ENCODE peak calls at places on chromosomes 13 and 19, in nine cellular contexts. J is left ventricle myocardium inferior, S is heart right ventricle, I is fibroblast of mammary gland, L is Calu3, Y is GM12865, W is WERI-Rb-1, N is Peyer's patch, Z is fibroblast of pulmonary artery. U is an unnamed sample.

GRCh38 chr19:17055636-17056035 is 19.6 kb downstream of the HAUS8 start:
- DNase-seq in J (no peak), S (no peak), I (no peak), L (no peak), Y (no peak), W (no peak), N (no peak), Z (no peak), U (no peak)

GRCh38 chr19:28549680-28550277 is 663.2 kb downstream of the UQCRFS1 start:
- DNase-seq in J (no peak), S (no peak), I (no peak), L (no peak), Y (no peak), W (no peak), N (no peak), Z (no peak), U (no peak)

GRCh38 chr19:45800009-45800553 is 7.4 kb upstream of the DMWD start:
- DNase-seq in J (no peak), S (no peak), I (peak; percentile 62), L (no peak), Y (no peak), W (no peak), N (no peak), Z (peak; percentile 59), U (no peak)

GRCh38 chr13:28204690-28205443 is 66.5 kb downstream of the PAN3 start:
- DNase-seq in J (no peak), S (no peak), I (no peak), L (no peak), Y (peak; percentile 45), W (no peak), N (no peak), Z (no peak), U (peak; percentile 33)

GRCh38 chr13:23966691-23967615 is 69.7 kb upstream of the C1QTNF9B start:
- DNase-seq in J (no peak), S (no peak), I (no peak), L (no peak), Y (peak; percentile 83), W (no peak), N (no peak), Z (peak; percentile 20), U (peak; percentile 48)

GRCh38 chr19:16160943-16161560 is 12.3 kb downstream of the CIB3 start:
- DNase-seq in J (no peak), S (no peak), I (peak; percentile 89), L (peak; percentile 38), Y (no peak), W (no peak), N (no peak), Z (peak; percentile 40), U (no peak)

GRCh38 chr19:749811-750210 is 1.1 kb upstream of the MISP start:
- DNase-seq in J (no peak), S (no peak), I (no peak), L (no peak), Y (no peak), W (no peak), N (no peak), Z (no peak), U (no peak)

GRCh38 chr13:24033527-24034302 is 126.8 kb upstream of the SPATA13 start:
- DNase-seq in J (no peak), S (no peak), I (peak; percentile 85), L (no peak), Y (no peak), W (no peak), N (no peak), Z (peak; percentile 96), U (no peak)

GRCh38 chr13:98451676-98452105 is 125.2 kb downstream of the STK24 start:
- DNase-seq in J (peak; percentile 38), S (peak; percentile 42), I (peak; percentile 39), L (no peak), Y (no peak), W (no peak), N (no peak), Z (peak; percentile 27), U (no peak)

GRCh38 chr19:6663236-6664187 is 6.4 kb downstream of the TNFSF14 start:
- DNase-seq in J (no peak), S (no peak), I (peak; percentile 26), L (no peak), Y (no peak), W (no peak), N (no peak), Z (no peak), U (no peak)

GRCh38 chr13:38686635-38687245 is at the start of gene FREM2:
- DNase-seq in J (no peak), S (no peak), I (no peak), L (peak; percentile 81), Y (no peak), W (peak; percentile 80), N (no peak), Z (peak; percentile 9), U (no peak)

GRCh38 chr19:13821292-13821691 is 26.0 kb downstream of the ZSWIM4 start:
- DNase-seq in J (no peak), S (no peak), I (no peak), L (no peak), Y (no peak), W (no peak), N (no peak), Z (no peak), U (no peak)

GRCh38 chr19:13814550-13814949 is 19.3 kb downstream of the ZSWIM4 start:
- DNase-seq in J (no peak), S (no peak), I (no peak), L (no peak), Y (no peak), W (no peak), N (no peak), Z (no peak), U (no peak)

GRCh38 chr19:13819242-13819641 is 24.0 kb downstream of the ZSWIM4 start:
- DNase-seq in J (no peak), S (no peak), I (no peak), L (no peak), Y (no peak), W (no peak), N (no peak), Z (no peak), U (no peak)

GRCh38 chr19:13817018-13817614 is 21.9 kb downstream of the ZSWIM4 start:
- DNase-seq in J (no peak), S (no peak), I (no peak), L (no peak), Y (no peak), W (no peak), N (no peak), Z (no peak), U (no peak)

GRCh38 chr19:13817615-13818371 is 22.6 kb downstream of the ZSWIM4 start:
- DNase-seq in J (no peak), S (no peak), I (no peak), L (no peak), Y (no peak), W (no peak), N (no peak), Z (no peak), U (no peak)
- TF ChIP-seq CTCF in J (no peak), S (no peak), I (no peak), L (no peak), Y (no peak), W (no peak), N (no peak), Z (no peak), U (no peak)

GRCh38 chr13:59663707-59664106 is 500.0 kb downstream of the DIAPH3 start:
- DNase-seq in J (no peak), S (no peak), I (no peak), L (no peak), Y (no peak), W (peak; percentile 8), N (no peak), Z (no peak), U (no peak)

GRCh38 chr13:59665736-59666135 is 498.0 kb downstream of the DIAPH3 start:
- DNase-seq in J (no peak), S (no peak), I (no peak), L (no peak), Y (no peak), W (no peak), N (no peak), Z (peak; percentile 42), U (no peak)

GRCh38 chr13:59666504-59666903 is 497.2 kb downstream of the DIAPH3 start:
- DNase-seq in J (no peak), S (no peak), I (peak; percentile 24), L (no peak), Y (no peak), W (no peak), N (no peak), Z (peak; percentile 51), U (peak; percentile 15)

GRCh38 chr13:59664586-59664985 is 499.1 kb downstream of the DIAPH3 start:
- DNase-seq in J (no peak), S (no peak), I (no peak), L (no peak), Y (no peak), W (no peak), N (no peak), Z (no peak), U (no peak)

DNA sequence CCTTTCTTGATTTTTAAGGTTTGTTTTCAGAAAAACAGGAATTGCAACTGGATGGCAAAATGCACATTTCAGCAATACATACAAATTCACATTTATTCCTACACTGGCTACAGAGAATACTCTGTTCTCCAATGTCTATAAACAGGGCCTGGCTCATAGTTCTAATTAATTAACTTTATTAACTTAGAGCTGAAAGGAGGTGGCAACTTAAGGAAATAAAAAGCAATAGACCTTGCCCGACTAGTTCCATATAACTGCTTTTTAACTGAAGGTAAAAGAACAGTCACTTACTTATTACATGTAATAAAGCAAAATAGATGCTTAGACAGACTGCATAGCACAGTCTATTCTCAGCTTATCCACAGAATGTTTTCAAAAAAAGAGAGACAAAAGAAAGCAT is 498.5 kb downstream of the DIAPH3 start:
- DNase-seq in J (no peak), S (no peak), I (no peak), L (no peak), Y (no peak), W (no peak), N (no peak), Z (no peak), U (no peak)
- TF ChIP-seq CTCF in J (no peak), S (no peak), I (no peak), L (no peak), Y (no peak), W (no peak), N (no peak), Z (no peak), U (no peak)

GRCh38 chr19:55486043-55486970 is 1.3 kb downstream of the NAT14 start:
- DNase-seq in J (no peak), S (no peak), I (peak; percentile 61), L (no peak), Y (no peak), W (no peak), N (no peak), Z (no peak), U (no peak)
- TF ChIP-seq CTCF in J (peak; percentile 44), S (no peak), I (peak; percentile 46), L (no peak), Y (no peak), W (no peak), N (no peak), Z (no peak), U (no peak)

DNA sequence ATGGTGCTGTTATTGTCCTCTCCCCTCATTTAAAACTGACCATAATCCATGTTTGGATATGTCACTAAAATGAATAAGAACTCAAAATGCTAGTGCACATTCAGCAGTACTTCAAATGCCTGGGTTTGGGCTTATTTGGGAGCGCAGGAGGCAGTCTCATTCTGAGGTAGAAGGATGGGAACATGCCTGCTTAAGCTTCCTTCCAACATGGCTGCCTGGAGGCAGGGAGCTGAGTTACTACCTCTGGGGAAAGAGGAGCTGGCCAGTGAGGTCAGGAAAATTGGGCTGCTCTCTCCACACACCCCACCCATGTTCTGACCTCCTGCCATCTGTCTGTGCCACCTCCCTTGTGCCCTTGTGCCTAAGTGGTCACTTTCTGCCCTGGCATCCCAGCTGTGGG is 85.7 kb downstream of the PTPRS start:
- DNase-seq in J (no peak), S (no peak), I (no peak), L (no peak), Y (no peak), W (no peak), N (no peak), Z (no peak), U (no peak)
- TF ChIP-seq CTCF in J (no peak), S (no peak), I (no peak), L (no peak), Y (no peak), W (no peak), N (no peak), Z (no peak), U (no peak)